ENCODE peak calls at places on chromosomes 5 and 9, in nine cellular contexts. I is IMR-90, R is hepatocyte, P is Panc1, F is cardiac muscle cell, K is fibroblast of lung, M is sigmoid colon, X is pancreas, G is heart right ventricle. Y is an unnamed sample.

GRCh38 chr9:129007035-129007765 is 20.9 kb downstream of the SH3GLB2 start:
- DNase-seq in I (no peak), R (peak; percentile 22), P (no peak), F (no peak), K (no peak), M (peak; percentile 77), X (no peak), G (peak; percentile 53), Y (no peak)

GRCh38 chr5:151569132-151570046 is 21.7 kb downstream of the FAT2 start:
- DNase-seq in I (no peak), R (no peak), P (no peak), F (peak; percentile 49), K (no peak), M (no peak), X (no peak), G (no peak), Y (no peak)

GRCh38 chr5:94751456-94751855 is 133.0 kb downstream of the SLF1 start:
- DNase-seq in I (no peak), R (no peak), P (no peak), F (no peak), K (peak; percentile 9), M (no peak), X (no peak), G (no peak), Y (no peak)

GRCh38 chr5:128870923-128871322 is 94.4 kb upstream of the SLC27A6 start:
- DNase-seq in I (no peak), R (no peak), P (no peak), F (no peak), K (no peak), M (no peak), X (no peak), G (no peak), Y (no peak)

GRCh38 chr9:22160235-22160634 is 151.1 kb upstream of the CDKN2B start:
- DNase-seq in I (peak; percentile 69), R (no peak), P (no peak), F (no peak), K (peak; percentile 92), M (no peak), X (no peak), G (no peak), Y (no peak)

GRCh38 chr9:88458716-88459115 is 70.5 kb downstream of the SPIN1 start:
- DNase-seq in I (peak; percentile 75), R (no peak), P (no peak), F (peak; percentile 88), K (peak; percentile 95), M (no peak), X (no peak), G (no peak), Y (no peak)

GRCh38 chr5:179130101-179130681 is 70.0 kb downstream of the ZNF354C start:
- DNase-seq in I (no peak), R (no peak), P (no peak), F (no peak), K (no peak), M (peak; percentile 61), X (no peak), G (no peak), Y (no peak)

GRCh38 chr5:126373621-126374416 is 49.4 kb upstream of the GRAMD2B start:
- DNase-seq in I (no peak), R (no peak), P (no peak), F (no peak), K (peak; percentile 86), M (no peak), X (no peak), G (no peak), Y (no peak)

GRCh38 chr5:95761771-95762680 is 30.9 kb downstream of the RHOBTB3 start:
- DNase-seq in I (peak; percentile 94), R (no peak), P (no peak), F (peak; percentile 38), K (peak; percentile 95), M (no peak), X (no peak), G (no peak), Y (no peak)

GRCh38 chr5:96222129-96222528 is 210.9 kb downstream of the PCSK1 start:
- DNase-seq in I (no peak), R (no peak), P (no peak), F (no peak), K (no peak), M (no peak), X (no peak), G (no peak), Y (no peak)

GRCh38 chr9:128208943-128209695 is 5.9 kb downstream of the DNM1 start:
- DNase-seq in I (no peak), R (peak; percentile 3), P (no peak), F (no peak), K (no peak), M (no peak), X (peak; percentile 23), G (no peak), Y (no peak)

GRCh38 chr5:150189728-150190502 is at the start of gene SLC6A7:
- DNase-seq in I (no peak), R (no peak), P (no peak), F (no peak), K (no peak), M (no peak), X (no peak), G (no peak), Y (no peak)

GRCh38 chr5:103467831-103468230 is 94.8 kb downstream of the NUDT12 start:
- DNase-seq in I (no peak), R (no peak), P (no peak), F (no peak), K (no peak), M (no peak), X (no peak), G (no peak), Y (no peak)

GRCh38 chr5:103466494-103466893 is 96.1 kb downstream of the NUDT12 start:
- DNase-seq in I (peak; percentile 62), R (no peak), P (no peak), F (peak; percentile 84), K (peak; percentile 55), M (no peak), X (no peak), G (no peak), Y (no peak)

GRCh38 chr5:103464801-103465484 is 97.6 kb downstream of the NUDT12 start:
- DNase-seq in I (no peak), R (no peak), P (no peak), F (peak; percentile 33), K (no peak), M (no peak), X (no peak), G (no peak), Y (no peak)

GRCh38 chr5:103469288-103470065 is 93.1 kb downstream of the NUDT12 start:
- DNase-seq in I (peak; percentile 47), R (no peak), P (no peak), F (no peak), K (peak; percentile 50), M (no peak), X (no peak), G (no peak), Y (no peak)

DNA sequence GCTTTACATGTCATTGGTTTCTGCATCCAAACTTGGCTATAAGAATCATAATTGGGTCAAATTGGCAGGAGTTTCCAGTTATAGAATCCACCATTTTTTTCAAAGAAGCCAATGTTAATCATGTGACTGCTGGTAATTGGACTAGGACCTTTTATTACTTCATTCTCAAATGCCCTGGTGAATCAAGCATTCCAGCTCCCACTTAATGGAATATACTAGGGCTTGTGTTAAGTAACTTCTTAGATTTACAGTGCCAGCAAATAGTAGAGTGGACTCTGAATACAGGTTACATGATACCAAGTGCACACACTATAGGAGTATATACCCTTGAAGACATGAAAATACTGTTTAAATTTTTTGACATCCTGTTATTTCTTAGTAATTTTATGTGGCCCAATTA is 96.7 kb downstream of the NUDT12 start:
- DNase-seq in I (no peak), R (no peak), P (no peak), F (peak; percentile 30), K (no peak), M (no peak), X (no peak), G (no peak), Y (no peak)
- H3K27ac ChIP-seq in I (no peak overlapping the region), R (no peak overlapping the region), P (no peak overlapping the region), F (no peak overlapping the region), K (no peak overlapping the region), M (no peak overlapping the region), X (no peak overlapping the region), G (no peak overlapping the region), Y (no peak overlapping the region)

GRCh38 chr5:143536364-143536763 is 132.9 kb upstream of the NR3C1 start:
- DNase-seq in I (peak; percentile 99), R (peak; percentile 35), P (peak; percentile 10), F (peak; percentile 98), K (peak; percentile 99), M (no peak), X (peak; percentile 16), G (no peak), Y (no peak)
- TF ChIP-seq CTCF in I (no peak), R (no peak), P (no peak), F (no peak), K (no peak), M (no peak), X (no peak), G (no peak), Y (no peak)

DNA sequence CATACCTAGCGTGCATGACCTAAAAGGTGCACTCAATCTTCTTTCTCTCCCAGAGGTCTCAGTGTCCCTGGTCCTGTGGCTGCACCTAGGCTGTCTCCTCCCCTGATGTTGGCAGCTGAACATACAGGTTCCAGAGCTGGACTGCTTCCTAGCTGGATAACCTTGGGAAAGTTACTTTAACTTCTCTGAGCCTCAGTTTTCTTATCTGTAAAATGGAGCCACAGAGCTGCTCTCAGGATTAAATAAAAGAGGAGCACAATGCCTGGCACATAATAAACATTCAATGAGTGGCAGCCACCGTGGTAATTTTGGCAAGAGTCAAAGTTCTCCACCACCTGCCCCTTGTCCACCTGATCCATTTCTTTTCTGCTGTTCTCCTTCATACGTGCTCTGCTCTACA is 14.0 kb downstream of the MORN5 start:
- DNase-seq in I (no peak), R (no peak), P (no peak), F (no peak), K (no peak), M (no peak), X (no peak), G (no peak), Y (no peak)
- H3K27me3 ChIP-seq in I (peaks cover 49% of the 10 kb centered on the region), R (no peaks in the 10 kb centered on the region), P (no peaks in the 10 kb centered on the region), F (peaks cover 8% of the 10 kb centered on the region), K (peaks cover 26% of the 10 kb centered on the region), M (no peaks in the 10 kb centered on the region), X (no peaks in the 10 kb centered on the region), G (peaks cover 32% of the 10 kb centered on the region), Y (peaks cover 26% of the 10 kb centered on the region)

GRCh38 chr5:181204561-181205401 is at the start of gene TRIM7:
- DNase-seq in I (peak; percentile 20), R (peak; percentile 50), P (no peak), F (no peak), K (peak; percentile 30), M (peak; percentile 76), X (peak; percentile 75), G (peak; percentile 40), Y (no peak)

GRCh38 chr5:181205402-181205734 is 372 bp upstream of the TRIM7 start:
- DNase-seq in I (no peak), R (no peak), P (no peak), F (no peak), K (no peak), M (peak; percentile 66), X (no peak), G (no peak), Y (no peak)

GRCh38 chr5:181200816-181201215 is 4.2 kb downstream of the TRIM7 start:
- DNase-seq in I (no peak), R (no peak), P (no peak), F (no peak), K (no peak), M (no peak), X (no peak), G (no peak), Y (no peak)

GRCh38 chr5:181203842-181204560 is 995 bp downstream of the TRIM7 start:
- DNase-seq in I (no peak), R (no peak), P (no peak), F (no peak), K (no peak), M (peak; percentile 66), X (peak; percentile 44), G (no peak), Y (no peak)

GRCh38 chr5:181203093-181203711 is 1.8 kb downstream of the TRIM7 start:
- DNase-seq in I (peak; percentile 23), R (no peak), P (no peak), F (peak; percentile 77), K (no peak), M (no peak), X (no peak), G (no peak), Y (no peak)
- H3K27ac ChIP-seq in I (no peak overlapping the region), R (no peak overlapping the region), P (peak overlapping the region; percentile 72), F (no peak overlapping the region), K (no peak overlapping the region), M (peak overlapping the region; percentile 85), X (no peak overlapping the region), G (peak overlapping the region; percentile 35), Y (no peak overlapping the region)